ENCODE peak calls at places on chromosomes 12 and 14, in four cellular contexts. G is endothelial cell, H is memory B cell, S is amygdala. J is an unnamed sample.

GRCh38 chr14:98651042-98651441 is 621.0 kb downstream of the BCL11B start:
- DNase-seq in G (no peak), H (no peak), S (no peak), J (no peak)

GRCh38 chr14:91328313-91329050 is 84.0 kb upstream of the GPR68 start:
- DNase-seq in G (no peak), H (no peak), S (no peak), J (no peak)

GRCh38 chr12:138898-139534 is 72.4 kb downstream of the IQSEC3 start:
- DNase-seq in G (no peak), H (no peak), S (no peak), J (peak; percentile 29)

GRCh38 chr14:96108911-96109310 is 69.7 kb downstream of the C14orf132 start:
- DNase-seq in G (no peak), H (no peak), S (no peak), J (no peak)

GRCh38 chr14:71139058-71139946 is 232.0 kb downstream of the PCNX1 start:
- DNase-seq in G (peak; percentile 60), H (peak; percentile 55), S (peak; percentile 15), J (peak; percentile 9)

GRCh38 chr12:64099430-64099829 is 122.7 kb downstream of the KICS2 start:
- DNase-seq in G (no peak), H (no peak), S (no peak), J (no peak)

GRCh38 chr14:46663382-46663781 is 11.8 kb upstream of the RPL10L start:
- DNase-seq in G (no peak), H (no peak), S (no peak), J (no peak)

GRCh38 chr12:2691340-2692111 is 103.2 kb upstream of the FKBP4 start:
- DNase-seq in G (peak; percentile 41), H (no peak), S (no peak), J (no peak)

J was measured in occipital lobe.